ENCODE peak calls at places on chromosomes 13 and 19, in seven cellular contexts. One of them, this sample, is unnamed.

GRCh38 chr19:19068659-19069509 is 5.1 kb downstream of the SLC25A42 start:
- DNase-seq in left ventricle myocardium inferior: no peak
- DNase-seq in NCI-H82: no peak
- DNase-seq in T-helper 1 cell: no peak
- DNase-seq in right cardiac atrium: no peak
- DNase-seq in keratinocyte: no peak
- DNase-seq in NCI-H187: no peak
- DNase-seq in this sample: no peak

GRCh38 chr19:55440411-55441105 is 2.5 kb downstream of the SHISA7 start:
- DNase-seq in left ventricle myocardium inferior: no peak
- DNase-seq in NCI-H82: peak
- DNase-seq in T-helper 1 cell: no peak
- DNase-seq in right cardiac atrium: no peak
- DNase-seq in keratinocyte: no peak
- DNase-seq in NCI-H187: peak
- DNase-seq in this sample: no peak

GRCh38 chr19:45862271-45862563 is 730 bp downstream of the SYMPK start:
- DNase-seq in left ventricle myocardium inferior: no peak
- DNase-seq in NCI-H82: no peak
- DNase-seq in T-helper 1 cell: no peak
- DNase-seq in right cardiac atrium: no peak
- DNase-seq in keratinocyte: no peak
- DNase-seq in NCI-H187: no peak
- DNase-seq in this sample: no peak

GRCh38 chr19:31107096-31107495 is 242.1 kb downstream of the TSHZ3 start:
- DNase-seq in left ventricle myocardium inferior: no peak
- DNase-seq in NCI-H82: no peak
- DNase-seq in T-helper 1 cell: no peak
- DNase-seq in right cardiac atrium: no peak
- DNase-seq in keratinocyte: no peak
- DNase-seq in NCI-H187: no peak
- DNase-seq in this sample: no peak

GRCh38 chr13:51714663-51715168 is 89.2 kb downstream of the DHRS12 start:
- DNase-seq in left ventricle myocardium inferior: no peak
- DNase-seq in NCI-H82: no peak
- DNase-seq in T-helper 1 cell: peak
- DNase-seq in right cardiac atrium: no peak
- DNase-seq in keratinocyte: peak
- DNase-seq in NCI-H187: no peak
- DNase-seq in this sample: no peak

GRCh38 chr19:47097396-47098217 is 16.0 kb downstream of the ZC3H4 start:
- DNase-seq in left ventricle myocardium inferior: peak
- DNase-seq in NCI-H82: peak
- DNase-seq in T-helper 1 cell: no peak
- DNase-seq in right cardiac atrium: peak
- DNase-seq in keratinocyte: no peak
- DNase-seq in NCI-H187: no peak
- DNase-seq in this sample: peak

GRCh38 chr13:20197361-20197834 is 4.7 kb upstream of the GJB2 start:
- DNase-seq in left ventricle myocardium inferior: no peak
- DNase-seq in NCI-H82: peak
- DNase-seq in T-helper 1 cell: peak
- DNase-seq in right cardiac atrium: no peak
- DNase-seq in keratinocyte: no peak
- DNase-seq in NCI-H187: no peak
- DNase-seq in this sample: no peak

GRCh38 chr13:47327856-47328255 is 431.0 kb upstream of the HTR2A start:
- DNase-seq in left ventricle myocardium inferior: no peak
- DNase-seq in NCI-H82: no peak
- DNase-seq in T-helper 1 cell: no peak
- DNase-seq in right cardiac atrium: no peak
- DNase-seq in keratinocyte: no peak
- DNase-seq in NCI-H187: no peak
- DNase-seq in this sample: no peak

GRCh38 chr13:64912141-64912540 is 2318.0 kb downstream of the PCDH9 start:
- DNase-seq in left ventricle myocardium inferior: no peak
- DNase-seq in NCI-H82: no peak
- DNase-seq in T-helper 1 cell: no peak
- DNase-seq in right cardiac atrium: no peak
- DNase-seq in keratinocyte: no peak
- DNase-seq in NCI-H187: no peak
- DNase-seq in this sample: no peak

GRCh38 chr19:55255618-55256423 is 3.0 kb downstream of the PPP6R1 start:
- DNase-seq in left ventricle myocardium inferior: no peak
- DNase-seq in NCI-H82: no peak
- DNase-seq in T-helper 1 cell: peak
- DNase-seq in right cardiac atrium: no peak
- DNase-seq in keratinocyte: no peak
- DNase-seq in NCI-H187: no peak
- DNase-seq in this sample: no peak

GRCh38 chr13:89136678-89137077 is 1465.5 kb downstream of the SLITRK5 start:
- DNase-seq in left ventricle myocardium inferior: no peak
- DNase-seq in NCI-H82: no peak
- DNase-seq in T-helper 1 cell: no peak
- DNase-seq in right cardiac atrium: no peak
- DNase-seq in keratinocyte: no peak
- DNase-seq in NCI-H187: no peak
- DNase-seq in this sample: no peak

GRCh38 chr13:97231832-97232201 is 9.7 kb downstream of the MBNL2 start:
- DNase-seq in left ventricle myocardium inferior: no peak
- DNase-seq in NCI-H82: no peak
- DNase-seq in T-helper 1 cell: no peak
- DNase-seq in right cardiac atrium: no peak
- DNase-seq in keratinocyte: no peak
- DNase-seq in NCI-H187: no peak
- DNase-seq in this sample: no peak

GRCh38 chr19:12838893-12839656 is 760 bp downstream of the MAST1 start:
- DNase-seq in left ventricle myocardium inferior: no peak
- DNase-seq in NCI-H82: peak
- DNase-seq in T-helper 1 cell: peak
- DNase-seq in right cardiac atrium: no peak
- DNase-seq in keratinocyte: no peak
- DNase-seq in NCI-H187: no peak
- DNase-seq in this sample: no peak

GRCh38 chr13:62627226-62627625 is 1211.6 kb upstream of the PCDH20 start:
- DNase-seq in left ventricle myocardium inferior: no peak
- DNase-seq in NCI-H82: no peak
- DNase-seq in T-helper 1 cell: no peak
- DNase-seq in right cardiac atrium: no peak
- DNase-seq in keratinocyte: no peak
- DNase-seq in NCI-H187: no peak
- DNase-seq in this sample: no peak

GRCh38 chr19:47765522-47766358 is 12.8 kb upstream of the SELENOW start:
- DNase-seq in left ventricle myocardium inferior: peak
- DNase-seq in NCI-H82: peak
- DNase-seq in T-helper 1 cell: peak
- DNase-seq in right cardiac atrium: peak
- DNase-seq in keratinocyte: no peak
- DNase-seq in NCI-H187: peak
- DNase-seq in this sample: peak